ENCODE peak calls at places on chromosomes 1 and 21, in five cellular contexts. R, I, U, Y and Q are unnamed samples.

GRCh38 chr1:173867141-173867752 is 542 bp downstream of the GAS5 start:
- DNase-seq in R (no peak), I (no peak), U (no peak), Y (peak), Q (no peak)

GRCh38 chr1:159826436-159827101 is at the start of gene SLAMF8:
- DNase-seq in R (no peak), I (peak), U (no peak), Y (no peak), Q (peak)

GRCh38 chr1:52164604-52165003 is 22.7 kb downstream of the ZFYVE9 start:
- DNase-seq in R (no peak), I (no peak), U (no peak), Y (no peak), Q (no peak)

GRCh38 chr1:230681599-230681998 is 32.3 kb downstream of the AGT start:
- DNase-seq in R (no peak), I (no peak), U (peak), Y (no peak), Q (peak)

GRCh38 chr1:33374336-33375105 is 53.6 kb upstream of the A3GALT2 start:
- DNase-seq in R (no peak), I (no peak), U (no peak), Y (no peak), Q (no peak)

GRCh38 chr1:55476445-55477015 is 261.4 kb upstream of the USP24 start:
- DNase-seq in R (no peak), I (no peak), U (no peak), Y (no peak), Q (no peak)

GRCh38 chr1:43021547-43022474 is 63.1 kb upstream of the SLC2A1 start:
- DNase-seq in R (no peak), I (no peak), U (no peak), Y (no peak), Q (peak)

GRCh38 chr1:25861316-25862286 is 2.3 kb upstream of the AUNIP start:
- DNase-seq in R (no peak), I (no peak), U (no peak), Y (no peak), Q (no peak)

GRCh38 chr1:41456847-41457540 is 27.5 kb downstream of the EDN2 start:
- DNase-seq in R (no peak), I (no peak), U (no peak), Y (no peak), Q (no peak)

GRCh38 chr1:2322593-2323295 is 68.6 kb downstream of the MORN1 start:
- DNase-seq in R (no peak), I (no peak), U (no peak), Y (no peak), Q (no peak)

GRCh38 chr1:225458222-225458631 is 30.4 kb upstream of the LBR start:
- DNase-seq in R (no peak), I (no peak), U (no peak), Y (no peak), Q (no peak)

GRCh38 chr1:171251741-171252300 is 3.5 kb downstream of the FMO1 start:
- DNase-seq in R (no peak), I (no peak), U (no peak), Y (no peak), Q (no peak)

GRCh38 chr1:114756949-114757454 is 782 bp downstream of the CSDE1 start:
- DNase-seq in R (peak), I (no peak), U (peak), Y (no peak), Q (no peak)

GRCh38 chr21:25563399-25564116 is 43.7 kb downstream of the MRPL39 start:
- DNase-seq in R (no peak), I (no peak), U (no peak), Y (no peak), Q (peak)

GRCh38 chr1:223765719-223766340 is 53.5 kb downstream of the CAPN2 start:
- DNase-seq in R (no peak), I (no peak), U (no peak), Y (no peak), Q (no peak)

GRCh38 chr21:35217504-35218060 is 168.5 kb upstream of the RUNX1 start:
- DNase-seq in R (no peak), I (no peak), U (no peak), Y (no peak), Q (peak)

GRCh38 chr1:16012590-16013219 is 5.1 kb downstream of the HSPB7 start:
- DNase-seq in R (peak), I (peak), U (no peak), Y (no peak), Q (peak)

GRCh38 chr1:203085528-203086406 is at the start of gene MYOG:
- DNase-seq in R (no peak), I (no peak), U (no peak), Y (no peak), Q (no peak)

GRCh38 chr1:85289207-85289847 is 12.9 kb upstream of the BCL10 start:
- DNase-seq in R (no peak), I (no peak), U (peak), Y (no peak), Q (peak)

GRCh38 chr1:164743991-164744390 is 185.0 kb downstream of the PBX1 start:
- DNase-seq in R (no peak), I (no peak), U (no peak), Y (no peak), Q (no peak)

GRCh38 chr1:63922848-63923247 is 149.0 kb downstream of the ROR1 start:
- DNase-seq in R (no peak), I (no peak), U (no peak), Y (no peak), Q (no peak)

GRCh38 chr1:59445040-59445439 is 148.1 kb downstream of the FGGY start:
- DNase-seq in R (no peak), I (no peak), U (no peak), Y (no peak), Q (no peak)

GRCh38 chr1:153180556-153180955 is 22.7 kb upstream of the LELP1 start:
- DNase-seq in R (no peak), I (no peak), U (no peak), Y (no peak), Q (no peak)

GRCh38 chr1:103160281-103160680 is 52.0 kb upstream of the COL11A1 start:
- DNase-seq in R (no peak), I (no peak), U (no peak), Y (no peak), Q (no peak)